ENCODE peak calls at places on chromosomes 4 and X, in five cellular contexts. M is psoas muscle; O is CD4-positive, alpha-beta memory T cell; W is H7; U is cardiac muscle cell. E is an unnamed sample. For H3K36me3, the result is how much of the 10 kb centered on the place peaks cover.

GRCh38 chr4:1399508-1400190 is 6.6 kb downstream of the NKX1-1 start:
- DNase-seq in M (no peak), O (no peak), W (peak), U (no peak), E (no peak)

GRCh38 chr4:83113429-83113786 is 1.1 kb downstream of the PLAC8 start:
- DNase-seq in M (no peak), O (no peak), W (no peak), U (no peak), E (no peak)

GRCh38 chr4:153244969-153245368 is 40.7 kb downstream of the TRIM2 start:
- DNase-seq in M (no peak), O (no peak), W (no peak), U (no peak), E (no peak)

GRCh38 chrX:22124098-22124497 is 92.0 kb downstream of the PHEX start:
- DNase-seq in M (no peak), O (no peak), W (no peak), U (no peak), E (no peak)

GRCh38 chrX:131812847-131813825 is 210.0 kb upstream of the STK26 start:
- DNase-seq in M (peak), O (peak), W (no peak), U (no peak), E (peak)

GRCh38 chr4:112142152-112142551 is 3.1 kb upstream of the FAM241A start:
- DNase-seq in M (no peak), O (no peak), W (no peak), U (no peak), E (no peak)

GRCh38 chrX:13652256-13653021 is 502 bp upstream of the TCEANC start:
- DNase-seq in M (no peak), O (no peak), W (no peak), U (no peak), E (no peak)

GRCh38 chr4:106868381-106869035 is 167.6 kb downstream of the DKK2 start:
- DNase-seq in M (no peak), O (no peak), W (no peak), U (no peak), E (no peak)

GRCh38 chrX:132489256-132490085 is 633 bp upstream of the MBNL3 start:
- DNase-seq in M (peak), O (peak), W (peak), U (peak), E (peak)

GRCh38 chrX:13013353-13014110 is 30.9 kb downstream of the FAM9C start:
- DNase-seq in M (no peak), O (peak), W (no peak), U (no peak), E (no peak)

GRCh38 chr4:94304365-94304971 is 38.2 kb downstream of the HPGDS start:
- DNase-seq in M (no peak), O (peak), W (peak), U (peak), E (no peak)

GRCh38 chrX:117839544-117839943 is 277.1 kb downstream of the KLHL13 start:
- DNase-seq in M (no peak), O (no peak), W (peak), U (no peak), E (no peak)

GRCh38 chrX:49186125-49187027 is at the start of gene PRICKLE3:
- DNase-seq in M (peak), O (peak), W (peak), U (peak), E (peak)

GRCh38 chrX:153952373-153953026 is 8.1 kb upstream of the RENBP start:
- DNase-seq in M (no peak), O (no peak), W (no peak), U (no peak), E (no peak)
- H3K36me3 ChIP-seq in M (half or more), O (under half), W (under half), U (under half), E (under half)

DNA sequence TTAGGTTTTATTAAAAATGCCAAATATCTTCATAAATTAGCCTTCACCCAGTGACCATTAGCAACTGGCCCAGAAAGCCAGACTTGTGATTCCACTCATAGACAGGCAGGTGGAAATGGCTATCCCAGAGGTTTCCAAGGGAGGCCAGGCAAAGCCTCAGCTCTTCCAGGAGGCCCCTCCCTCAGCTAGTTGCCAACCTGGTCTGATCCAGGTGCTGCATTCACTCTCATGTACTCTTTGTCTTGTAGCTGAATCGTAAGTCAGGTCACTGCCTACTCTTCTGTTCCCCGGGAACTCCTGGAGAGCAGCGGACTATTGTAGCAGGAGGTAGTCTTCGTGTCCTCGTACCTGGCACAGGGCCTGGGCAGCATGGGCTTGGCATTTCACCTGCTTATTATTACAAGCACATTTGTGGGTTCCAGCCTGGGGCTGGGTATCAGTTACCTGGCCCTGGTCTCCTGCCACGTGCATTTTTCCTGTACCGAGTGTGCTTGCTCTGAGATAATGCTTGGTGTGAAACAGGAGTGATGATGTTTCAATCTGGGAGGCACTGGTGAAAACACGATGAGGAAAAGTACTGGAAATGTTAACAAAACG is 101.6 kb downstream of the FAM193A start:
- DNase-seq in M (peak), O (no peak), W (no peak), U (no peak), E (no peak)
- H3K36me3 ChIP-seq in M (half or more), O (under half), W (under half), U (under half), E (under half)

GRCh38 chr4:168622600-168622999 is 125.7 kb downstream of the PALLD start:
- DNase-seq in M (no peak), O (no peak), W (no peak), U (no peak), E (no peak)
- H3K36me3 ChIP-seq in M (under half), O (under half), W (under half), U (under half), E (under half)

GRCh38 chr4:2694691-2695090 is 61.4 kb downstream of the TNIP2 start:
- DNase-seq in M (peak), O (no peak), W (no peak), U (no peak), E (no peak)
- H3K36me3 ChIP-seq in M (half or more), O (half or more), W (under half), U (half or more), E (half or more)

DNA sequence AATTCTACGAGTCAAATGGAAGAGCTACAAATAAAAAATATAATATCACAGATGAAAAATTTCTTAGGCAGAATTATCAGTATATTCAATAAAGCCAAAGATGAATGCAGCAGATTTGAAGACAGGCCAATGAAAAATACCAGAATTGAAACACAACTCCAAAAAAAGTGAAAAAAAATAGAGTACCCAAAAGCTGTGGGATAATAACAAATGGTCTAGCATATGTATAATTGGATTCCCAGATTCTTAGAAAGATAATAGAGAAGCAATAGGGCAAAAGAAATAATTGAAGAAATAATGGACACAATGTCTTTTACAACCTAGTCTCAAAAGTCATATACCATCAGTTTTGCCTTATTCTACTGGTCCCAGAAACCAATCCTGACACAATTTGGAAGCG is 4.4 kb downstream of the ANAPC10 start:
- DNase-seq in M (no peak), O (no peak), W (no peak), U (no peak), E (no peak)
- H3K36me3 ChIP-seq in M (half or more), O (under half), W (under half), U (under half), E (under half)

GRCh38 chr4:7000421-7001176 is 42.6 kb upstream of the TADA2B start:
- DNase-seq in M (no peak), O (no peak), W (peak), U (no peak), E (no peak)

GRCh38 chr4:7002336-7002735 is 40.8 kb upstream of the TADA2B start:
- DNase-seq in M (no peak), O (no peak), W (peak), U (no peak), E (no peak)

GRCh38 chr4:6996481-6996880 is 46.7 kb upstream of the TADA2B start:
- DNase-seq in M (no peak), O (no peak), W (no peak), U (no peak), E (no peak)

GRCh38 chr4:7001271-7001670 is 41.9 kb upstream of the TADA2B start:
- DNase-seq in M (no peak), O (no peak), W (peak), U (no peak), E (no peak)

DNA sequence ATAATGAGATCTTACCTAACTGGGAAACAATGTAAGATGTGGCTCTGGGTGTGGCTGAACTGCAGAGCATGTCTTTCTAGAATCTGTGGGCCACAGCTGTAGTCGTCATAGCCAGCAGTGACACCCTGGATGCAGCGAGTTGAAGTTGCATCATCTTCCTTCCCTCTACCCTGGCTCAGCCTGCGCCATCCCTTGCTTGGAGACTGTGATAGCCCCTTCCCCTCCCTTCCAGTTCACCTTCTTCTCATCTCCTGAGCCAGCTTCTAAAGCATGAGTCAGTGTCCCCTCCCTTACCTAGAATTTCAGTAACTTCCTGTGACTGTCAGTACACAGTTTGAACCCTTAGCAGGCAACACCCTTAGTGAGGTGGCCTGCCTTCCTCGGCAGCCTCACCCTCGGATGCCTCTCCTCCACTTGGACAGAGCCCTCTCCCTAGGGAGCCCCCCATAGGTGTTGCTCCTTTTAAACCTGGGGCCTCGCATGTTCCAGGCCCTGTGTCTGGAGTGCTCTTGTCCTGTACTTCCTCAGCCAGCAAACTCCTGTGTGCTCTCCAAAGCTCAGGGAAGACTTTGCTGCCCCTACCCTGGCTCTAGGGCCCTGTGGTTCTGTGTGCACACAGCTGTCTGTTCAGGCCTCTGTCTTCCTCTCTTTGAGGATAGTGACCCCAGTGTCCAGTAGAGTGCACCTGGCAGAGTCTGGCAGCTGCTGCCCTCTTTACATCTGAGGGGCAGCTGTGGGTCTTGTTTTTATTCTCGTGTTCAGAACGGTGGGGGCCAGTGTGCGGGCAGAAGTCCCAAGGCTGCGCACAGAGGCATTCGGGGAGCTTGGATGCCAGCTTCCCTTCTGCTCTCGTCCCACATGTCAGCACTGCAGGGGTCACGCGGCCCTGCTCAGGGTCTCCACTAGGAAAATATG is 43.7 kb upstream of the TADA2B start:
- DNase-seq in M (no peak), O (peak), W (peak), U (no peak), E (no peak)
- H3K36me3 ChIP-seq in M (half or more), O (half or more), W (under half), U (under half), E (half or more)

GRCh38 chr4:39026096-39026495 is 6.1 kb downstream of the TMEM156 start:
- DNase-seq in M (no peak), O (no peak), W (no peak), U (no peak), E (no peak)

GRCh38 chr4:39022241-39022640 is 10.0 kb downstream of the TMEM156 start:
- DNase-seq in M (no peak), O (no peak), W (no peak), U (no peak), E (no peak)

GRCh38 chr4:39025552-39026085 is 6.6 kb downstream of the TMEM156 start:
- DNase-seq in M (no peak), O (no peak), W (no peak), U (no peak), E (no peak)

GRCh38 chr4:39023059-39023458 is 9.2 kb downstream of the TMEM156 start:
- DNase-seq in M (no peak), O (no peak), W (no peak), U (no peak), E (no peak)

DNA sequence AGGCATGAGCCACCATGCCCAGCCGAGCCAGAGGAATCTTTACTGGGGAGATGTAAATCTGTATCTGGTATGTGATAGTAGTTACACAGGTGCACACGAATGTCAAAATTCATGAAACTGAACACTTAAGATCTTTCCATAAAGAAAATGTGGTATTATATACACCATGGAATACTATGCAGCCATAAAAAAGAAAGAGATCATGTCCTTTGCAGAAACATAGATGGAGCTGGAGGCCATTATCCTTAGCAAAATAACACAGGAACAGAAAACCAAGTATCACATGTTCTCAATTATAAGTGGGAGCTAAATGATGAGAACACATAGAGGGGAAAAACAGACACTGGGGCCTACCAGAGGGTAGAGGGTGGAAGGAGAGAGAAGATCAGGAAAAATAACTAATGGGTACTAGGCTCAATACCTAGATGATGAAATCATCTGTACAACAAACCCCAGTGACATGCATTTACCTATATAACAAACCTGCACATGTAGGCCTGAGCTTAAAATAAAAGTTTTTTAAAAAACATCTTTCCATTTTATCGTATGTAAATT is 7.8 kb downstream of the TMEM156 start:
- DNase-seq in M (no peak), O (no peak), W (no peak), U (no peak), E (no peak)
- H3K36me3 ChIP-seq in M (under half), O (under half), W (under half), U (under half), E (under half)

GRCh38 chr4:158714937-158715336 is 8.3 kb downstream of the PPID start:
- DNase-seq in M (no peak), O (no peak), W (no peak), U (no peak), E (no peak)
- H3K36me3 ChIP-seq in M (half or more), O (half or more), W (under half), U (half or more), E (under half)

GRCh38 chr4:163515198-163515597 is 20.7 kb downstream of the TMA16 start:
- DNase-seq in M (no peak), O (no peak), W (no peak), U (no peak), E (no peak)
- H3K36me3 ChIP-seq in M (half or more), O (under half), W (under half), U (under half), E (under half)

E was measured in CD8-positive, alpha-beta memory T cell.